ENCODE peak calls at places on chromosomes 7 and 10, in four cellular contexts. S is K562, B is H1, Q is GM12878. X is an unnamed sample.

GRCh38 chr10:772227-772637 is 82.8 kb upstream of the DIP2C start:
- DNase-seq in S (no peak), B (peak), Q (no peak), X (no peak)

GRCh38 chr10:100995171-100995570 is 4.4 kb upstream of the LZTS2 start:
- DNase-seq in S (no peak), B (no peak), Q (no peak), X (no peak)

GRCh38 chr10:80204193-80204714 is 1.1 kb downstream of the ANXA11 start:
- DNase-seq in S (no peak), B (no peak), Q (no peak), X (no peak)

GRCh38 chr7:101245147-101245668 is 327 bp upstream of the FIS1 start:
- DNase-seq in S (no peak), B (no peak), Q (no peak), X (no peak)

GRCh38 chr10:32112055-32112454 is 55.8 kb upstream of the KIF5B start:
- DNase-seq in S (no peak), B (no peak), Q (no peak), X (no peak)

GRCh38 chr7:30914611-30915601 is 3.3 kb downstream of the AQP1 start:
- DNase-seq in S (peak), B (no peak), Q (no peak), X (peak)

GRCh38 chr7:5780801-5781496 is 514 bp downstream of the RNF216 start:
- DNase-seq in S (no peak), B (peak), Q (no peak), X (peak)

GRCh38 chr7:129993275-129993674 is 40.5 kb upstream of the UBE2H start:
- DNase-seq in S (no peak), B (no peak), Q (no peak), X (no peak)

GRCh38 chr10:130341325-130341724 is 205.1 kb downstream of the GLRX3 start:
- DNase-seq in S (peak), B (peak), Q (no peak), X (peak)

GRCh38 chr7:64871761-64872160 is 31.3 kb upstream of the ZNF273 start:
- DNase-seq in S (no peak), B (no peak), Q (no peak), X (peak)

GRCh38 chr7:139583826-139584553 is 60.5 kb downstream of the CLEC2L start:
- DNase-seq in S (no peak), B (peak), Q (no peak), X (no peak)

GRCh38 chr7:150973571-150974451 is 4.3 kb downstream of the KCNH2 start:
- DNase-seq in S (no peak), B (no peak), Q (no peak), X (no peak)

GRCh38 chr10:88207121-88207546 is 343.7 kb downstream of the PTEN start:
- DNase-seq in S (no peak), B (no peak), Q (no peak), X (no peak)

GRCh38 chr10:46104071-46104585 is 58.1 kb upstream of the MSMB start:
- DNase-seq in S (no peak), B (no peak), Q (no peak), X (no peak)

GRCh38 chr10:97553575-97554100 is 18.9 kb upstream of the ANKRD2 start:
- DNase-seq in S (peak), B (peak), Q (peak), X (peak)

GRCh38 chr7:28626191-28626590 is 213.9 kb downstream of the CREB5 start:
- DNase-seq in S (no peak), B (no peak), Q (no peak), X (no peak)

GRCh38 chr7:148856035-148856881 is 27.8 kb downstream of the EZH2 start:
- DNase-seq in S (peak), B (no peak), Q (no peak), X (peak)

GRCh38 chr7:70660154-70660818 is 471.7 kb upstream of the GALNT17 start:
- DNase-seq in S (no peak), B (no peak), Q (no peak), X (no peak)

GRCh38 chr10:86017841-86018734 is 348.5 kb downstream of the GRID1 start:
- DNase-seq in S (no peak), B (no peak), Q (peak), X (no peak)

GRCh38 chr7:99365318-99366141 is 9.0 kb upstream of the ARPC1B start:
- DNase-seq in S (peak), B (peak), Q (no peak), X (peak)

GRCh38 chr7:77940647-77941046 is 142.1 kb downstream of the PHTF2 start:
- DNase-seq in S (peak), B (no peak), Q (no peak), X (peak)

GRCh38 chr10:80924063-80924952 is 386.6 kb downstream of the SH2D4B start:
- DNase-seq in S (peak), B (peak), Q (no peak), X (peak)

GRCh38 chr7:133705596-133705995 is 421.5 kb upstream of the LRGUK start:
- DNase-seq in S (no peak), B (no peak), Q (no peak), X (no peak)

GRCh38 chr10:106479619-106480018 is 684.9 kb downstream of the SORCS1 start:
- DNase-seq in S (no peak), B (no peak), Q (no peak), X (no peak)

GRCh38 chr10:19767876-19768275 is 48.4 kb upstream of the PLXDC2 start:
- DNase-seq in S (no peak), B (peak), Q (no peak), X (peak)

GRCh38 chr7:20778063-20778721 is 8.5 kb downstream of the SP8 start:
- DNase-seq in S (peak), B (peak), Q (no peak), X (peak)

GRCh38 chr7:89845952-89846351 is 308.3 kb upstream of the STEAP1 start:
- DNase-seq in S (no peak), B (no peak), Q (no peak), X (no peak)

GRCh38 chr10:78281627-78282026 is 248.0 kb downstream of the RPS24 start:
- DNase-seq in S (no peak), B (no peak), Q (no peak), X (no peak)

GRCh38 chr10:93039110-93039509 is 21.5 kb upstream of the CYP26C1 start:
- DNase-seq in S (no peak), B (no peak), Q (no peak), X (no peak)

GRCh38 chr10:101294109-101294508 is 59.9 kb upstream of the BTRC start:
- DNase-seq in S (no peak), B (no peak), Q (no peak), X (no peak)

GRCh38 chr10:91604936-91605534 is 27.8 kb downstream of the PPP1R3C start:
- DNase-seq in S (no peak), B (no peak), Q (no peak), X (no peak)

GRCh38 chr7:151249732-151250072 is 1.2 kb upstream of the SMARCD3 start:
- DNase-seq in S (peak), B (no peak), Q (no peak), X (peak)

GRCh38 chr7:140677496-140677895 is 4.8 kb downstream of the ADCK2 start:
- DNase-seq in S (no peak), B (no peak), Q (no peak), X (no peak)

GRCh38 chr7:140676303-140676702 is 3.6 kb downstream of the ADCK2 start:
- DNase-seq in S (no peak), B (no peak), Q (no peak), X (no peak)

GRCh38 chr7:140678816-140679130 is 6.0 kb downstream of the ADCK2 start:
- DNase-seq in S (no peak), B (no peak), Q (no peak), X (no peak)

GRCh38 chr7:140679186-140679585 is 6.4 kb downstream of the ADCK2 start:
- DNase-seq in S (no peak), B (no peak), Q (no peak), X (no peak)

DNA sequence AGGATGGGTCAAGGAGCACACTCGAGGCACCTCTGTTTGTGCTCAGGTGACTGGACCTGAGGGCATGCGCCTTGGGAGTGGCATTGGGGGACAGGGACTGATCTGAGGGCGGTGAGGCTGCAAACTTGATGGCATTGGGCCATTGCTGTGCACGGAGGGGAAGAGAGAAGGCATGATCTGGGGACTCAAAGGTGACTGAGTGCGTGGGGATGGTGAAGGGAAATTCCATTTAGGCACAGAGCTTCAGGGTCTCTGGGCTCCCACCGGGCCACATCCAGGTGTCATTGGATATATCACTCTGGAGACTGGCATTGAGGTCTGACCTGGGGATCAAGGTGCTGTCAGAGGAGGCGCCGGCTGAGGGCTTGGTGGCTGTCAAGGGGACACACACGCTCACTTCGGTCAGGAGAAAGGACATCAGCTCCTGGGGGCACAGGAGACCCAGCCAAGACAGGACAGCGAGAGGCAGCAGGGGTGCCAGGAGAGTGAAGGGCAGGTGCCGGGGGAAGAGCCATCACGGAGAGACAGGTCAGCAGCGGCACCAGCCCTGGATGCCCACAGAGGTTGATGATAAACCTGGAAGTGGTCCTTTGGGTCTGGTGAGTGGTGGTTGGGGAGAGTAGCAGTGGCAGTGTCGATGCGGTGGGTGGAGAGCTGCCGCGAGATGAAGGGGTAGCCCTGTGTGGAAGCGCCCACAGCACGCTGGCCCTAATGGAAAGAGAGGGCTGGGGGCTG is 5.5 kb downstream of the ADCK2 start:
- DNase-seq in S (no peak), B (no peak), Q (no peak), X (no peak)
- TF ChIP-seq NRF1 in S (no peak), B (no peak), Q (no peak), X (no peak)

DNA sequence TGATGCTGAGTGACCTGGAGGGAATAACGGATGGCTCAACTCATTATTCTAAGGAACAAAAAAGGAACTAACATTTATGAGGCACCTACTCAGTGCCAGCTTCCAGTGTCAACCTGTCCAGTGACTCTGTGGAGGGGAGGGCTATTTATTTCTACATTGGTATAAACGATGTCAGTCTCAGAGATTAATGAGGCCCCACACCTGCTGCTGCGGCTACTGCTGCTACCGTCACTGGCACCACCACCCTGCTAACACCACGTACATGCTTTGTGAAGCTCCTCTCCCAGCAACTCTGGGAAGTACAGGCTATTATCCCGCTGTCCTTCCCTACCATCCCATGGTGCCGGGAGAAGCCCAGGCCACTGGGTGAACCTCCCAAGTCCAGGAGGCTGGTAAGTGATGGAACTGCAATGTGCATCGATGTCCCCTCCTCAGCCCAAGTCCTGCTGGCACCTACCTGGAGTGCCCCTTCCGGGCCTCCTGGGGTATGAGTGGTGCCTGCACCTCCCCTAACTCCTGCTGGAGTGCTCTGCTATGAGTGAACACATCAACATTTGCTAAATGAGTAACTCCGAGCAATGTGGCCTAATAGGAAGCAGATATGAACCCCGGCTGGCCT is 101.5 kb downstream of the ARHGAP22 start:
- DNase-seq in S (no peak), B (peak), Q (no peak), X (no peak)
- TF ChIP-seq NRF1 in S (no peak), B (no peak), Q (no peak), X (no peak)

DNA sequence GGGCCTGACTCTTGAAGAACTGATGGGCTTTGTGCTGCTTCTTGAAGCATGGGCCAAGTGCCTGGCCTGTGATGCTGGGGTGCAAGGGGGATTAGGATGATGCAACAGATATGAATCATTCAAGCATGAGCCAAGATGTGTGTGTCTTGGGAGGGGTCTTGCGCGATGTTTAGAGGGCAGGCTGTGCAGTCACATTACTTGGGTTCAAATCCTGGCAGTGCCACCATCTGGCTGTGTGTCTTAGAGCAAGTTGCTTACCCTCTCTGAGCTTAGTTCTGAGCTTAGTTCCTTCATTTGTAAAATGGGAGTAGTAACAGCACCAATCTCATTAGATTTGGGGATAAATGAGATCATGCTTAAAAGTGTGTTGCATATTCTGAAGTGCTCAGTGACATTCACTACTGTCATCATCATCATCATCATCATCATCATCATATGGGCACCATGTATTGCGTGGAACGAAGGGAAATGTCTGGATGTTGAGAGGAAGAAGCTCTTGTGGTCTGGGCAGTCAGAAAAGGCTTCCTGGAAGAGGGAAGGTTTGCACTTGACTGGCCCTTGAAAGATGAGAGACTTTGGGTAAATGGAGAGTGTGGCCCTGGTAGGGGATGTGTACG is 9.3 kb downstream of the UNC5B start:
- DNase-seq in S (no peak), B (no peak), Q (no peak), X (no peak)
- TF ChIP-seq NRF1 in S (no peak), B (no peak), Q (no peak), X (no peak)

DNA sequence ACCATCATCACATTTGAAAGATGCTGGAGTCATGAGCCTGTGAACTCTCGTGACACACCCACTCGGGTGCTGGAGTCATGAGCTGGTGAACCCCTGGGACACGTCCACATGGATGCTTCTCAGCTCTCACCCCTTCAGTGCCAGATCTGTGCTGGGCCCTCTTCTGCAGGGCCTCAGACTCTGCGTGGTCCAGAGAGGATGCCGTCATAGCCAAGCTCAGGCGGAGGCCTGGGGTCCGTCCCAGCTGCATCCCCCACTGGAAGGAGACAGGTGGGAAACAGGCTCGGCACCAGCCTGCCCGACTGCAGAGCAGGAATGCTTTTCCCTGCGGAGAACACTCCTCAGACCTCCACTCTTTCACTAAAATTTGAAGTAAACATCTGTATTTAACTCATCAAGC is 156.5 kb upstream of the PPP2R2D start:
- DNase-seq in S (no peak), B (no peak), Q (no peak), X (no peak)
- TF ChIP-seq NRF1 in S (no peak), B (no peak), Q (no peak), X (no peak)

GRCh38 chr10:103114876-103115275 is 78.2 kb downstream of the NT5C2 start:
- DNase-seq in S (no peak), B (no peak), Q (no peak), X (no peak)
- TF ChIP-seq NRF1 in S (no peak), B (no peak), Q (no peak), X (no peak)

DNA sequence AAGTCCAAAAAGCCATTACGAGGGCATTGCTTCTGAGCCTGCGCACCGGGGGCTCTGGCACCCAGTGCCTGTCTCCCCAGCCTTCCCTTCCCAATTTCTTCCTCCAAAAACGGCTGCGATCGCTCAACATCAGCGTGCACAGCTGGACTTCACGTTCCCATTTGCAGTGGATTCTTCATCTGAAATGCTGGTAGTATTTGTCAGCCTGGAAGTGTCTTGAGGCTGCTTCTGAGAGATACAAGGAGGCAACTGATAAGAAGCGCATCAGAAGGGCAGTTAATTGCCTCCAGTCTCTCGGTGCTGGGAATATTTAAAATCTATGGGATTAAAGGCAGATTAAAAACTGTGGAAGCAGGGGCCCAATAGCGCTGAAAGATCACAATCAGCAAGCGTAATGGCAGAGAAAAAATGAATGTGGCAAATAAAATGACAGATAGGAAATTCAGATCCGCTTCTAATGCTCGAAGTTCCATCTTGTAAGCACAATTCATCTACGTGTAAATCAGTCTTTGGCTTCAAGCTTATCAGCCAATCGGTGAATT is 450.0 kb downstream of the GATA3 start:
- DNase-seq in S (no peak), B (no peak), Q (no peak), X (no peak)
- TF ChIP-seq NRF1 in S (no peak), B (no peak), Q (no peak), X (no peak)

GRCh38 chr7:26855421-26855820 is 9.0 kb downstream of the SKAP2 start:
- DNase-seq in S (no peak), B (no peak), Q (no peak), X (no peak)

GRCh38 chr7:26854932-26855331 is 9.5 kb downstream of the SKAP2 start:
- DNase-seq in S (no peak), B (no peak), Q (no peak), X (no peak)

GRCh38 chr7:26853788-26854393 is 10.5 kb downstream of the SKAP2 start:
- DNase-seq in S (no peak), B (no peak), Q (no peak), X (peak)

DNA sequence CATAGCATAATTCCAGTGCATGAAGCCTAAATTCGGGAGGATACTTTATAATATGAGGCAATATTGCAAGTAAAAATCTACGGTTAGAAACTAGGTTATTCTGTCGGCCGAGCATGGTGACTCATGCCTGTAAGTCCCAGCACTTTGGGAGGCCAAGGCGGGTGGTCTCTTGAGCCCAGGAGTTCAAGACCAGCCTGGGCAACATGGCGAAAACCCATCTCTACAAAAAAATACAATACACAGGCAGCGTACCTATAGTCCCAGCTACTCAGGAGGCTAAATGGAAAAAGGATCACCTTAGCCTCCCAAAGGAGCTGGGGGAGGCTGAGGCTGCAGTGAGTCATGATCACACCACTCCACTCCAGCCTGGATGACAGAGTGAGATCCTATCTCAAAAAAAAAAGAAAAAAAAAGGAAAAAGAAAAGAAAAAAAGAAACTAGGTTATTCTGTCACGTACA is 14.2 kb downstream of the SKAP2 start:
- DNase-seq in S (peak), B (no peak), Q (no peak), X (no peak)
- TF ChIP-seq NRF1 in S (no peak), B (no peak), Q (no peak), X (no peak)

X was measured in SK-N-SH.